ENCODE peak calls at places on chromosomes 1 and 21, in eight cellular contexts. T, O, J, E, L, G, Z and V are unnamed samples.

GRCh38 chr1:70319750-70320149 is 34.8 kb downstream of the ANKRD13C start:
- DNase-seq in G (no peak), T (peak), Z (no peak), L (no peak), J (no peak), E (no peak), O (no peak), V (no peak)

GRCh38 chr1:44327679-44328491 is 27.2 kb downstream of the ERI3 start:
- DNase-seq in Z (peak), E (peak), J (no peak), L (no peak), G (no peak), O (peak), T (peak), V (peak)

GRCh38 chr1:85611856-85612255 is 31.3 kb downstream of the CCN1 start:
- DNase-seq in L (no peak), E (no peak), G (no peak), J (no peak), Z (no peak), O (no peak), T (peak), V (no peak)

GRCh38 chr1:30422251-30422650 is 301.1 kb downstream of the MATN1 start:
- DNase-seq in O (no peak), Z (peak), G (no peak), J (no peak), T (no peak), L (no peak), E (no peak), V (no peak)

GRCh38 chr1:16088996-16089395 is 15.5 kb upstream of the FAM131C start:
- DNase-seq in J (no peak), E (no peak), Z (no peak), G (no peak), L (no peak), T (peak), O (peak), V (no peak)

GRCh38 chr21:43280949-43281633 is 112.3 kb downstream of the CRYAA start:
- DNase-seq in O (peak), T (no peak), E (no peak), G (peak), J (no peak), L (no peak), Z (no peak), V (no peak)

GRCh38 chr1:3903141-3904005 is 3.3 kb upstream of the C1orf174 start:
- DNase-seq in J (no peak), L (no peak), Z (no peak), E (no peak), T (no peak), G (no peak), O (no peak), V (peak)

GRCh38 chr21:43306911-43307676 is 119.8 kb downstream of the SIK1 start:
- DNase-seq in G (no peak), L (peak), E (no peak), T (no peak), O (peak), J (peak), Z (no peak), V (peak)

GRCh38 chr1:35852241-35852640 is 30.8 kb upstream of the AGO1 start:
- DNase-seq in Z (no peak), O (no peak), T (no peak), J (no peak), E (no peak), L (no peak), G (no peak), V (no peak)

GRCh38 chr1:111369645-111370044 is 57.9 kb downstream of the OVGP1 start:
- DNase-seq in G (no peak), E (no peak), J (no peak), O (no peak), L (no peak), Z (no peak), T (peak), V (no peak)

GRCh38 chr21:42071146-42071737 is at the start of gene UMODL1:
- DNase-seq in J (no peak), T (no peak), O (no peak), G (no peak), L (no peak), E (no peak), Z (no peak), V (no peak)

GRCh38 chr1:28112388-28113311 is 24.2 kb upstream of the EYA3 start:
- DNase-seq in Z (no peak), L (no peak), T (peak), J (peak), G (no peak), O (no peak), E (peak), V (peak)

GRCh38 chr1:175521265-175522040 is 221.9 kb downstream of the TNR start:
- DNase-seq in J (no peak), Z (no peak), E (no peak), T (no peak), O (no peak), L (no peak), G (no peak), V (no peak)

GRCh38 chr1:67211589-67212563 is 45.6 kb downstream of the IL23R start:
- DNase-seq in G (peak), J (peak), E (no peak), L (no peak), O (no peak), Z (no peak), T (peak), V (peak)

GRCh38 chr1:214864896-214865688 is 217.4 kb upstream of the KCNK2 start:
- DNase-seq in Z (no peak), E (no peak), G (no peak), T (peak), L (no peak), O (no peak), J (no peak), V (no peak)

GRCh38 chr1:212712451-212713303 is 13.0 kb upstream of the BATF3 start:
- DNase-seq in O (no peak), E (no peak), J (peak), T (peak), Z (no peak), L (no peak), G (no peak), V (no peak)

GRCh38 chr1:47405697-47406096 is 10.4 kb upstream of the FOXE3 start:
- DNase-seq in L (no peak), O (no peak), E (no peak), Z (no peak), J (no peak), G (no peak), T (no peak), V (no peak)

GRCh38 chr1:210099921-210100320 is 132.7 kb upstream of the SERTAD4 start:
- DNase-seq in J (no peak), L (no peak), O (no peak), T (no peak), G (no peak), Z (no peak), E (no peak), V (no peak)

GRCh38 chr1:220336391-220337065 is 64.3 kb upstream of the RAB3GAP2 start:
- DNase-seq in G (no peak), O (no peak), L (no peak), T (no peak), E (no peak), J (no peak), Z (no peak), V (no peak)

GRCh38 chr1:236280438-236281285 is 1.1 kb downstream of the ERO1B start:
- DNase-seq in O (no peak), J (peak), E (peak), T (no peak), L (no peak), Z (no peak), G (peak), V (peak)

GRCh38 chr1:224407546-224408293 is 26.9 kb downstream of the WDR26 start:
- DNase-seq in E (no peak), L (no peak), T (no peak), G (no peak), Z (no peak), J (no peak), O (no peak), V (no peak)

GRCh38 chr21:41950941-41951408 is 2.8 kb downstream of the C2CD2 start:
- DNase-seq in T (no peak), J (no peak), L (no peak), G (no peak), Z (no peak), O (no peak), E (no peak), V (no peak)

GRCh38 chr1:16067127-16067768 is 6.2 kb downstream of the FAM131C start:
- DNase-seq in T (no peak), Z (no peak), E (no peak), J (no peak), O (peak), L (no peak), G (no peak), V (peak)